ENCODE peak calls at places on chromosomes 6 and 20, in seven cellular contexts. O, H, I, X, K, E and W are unnamed samples.

GRCh38 chr6:170007468-170008240 is 256.2 kb downstream of the ERMARD start:
- DNase-seq in O (no peak), H (no peak), I (no peak), X (no peak), K (no peak), E (no peak), W (no peak)

GRCh38 chr6:154276810-154277577 is 79.6 kb downstream of the IPCEF1 start:
- DNase-seq in O (peak), H (no peak), I (no peak), X (peak), K (no peak), E (peak), W (no peak)

GRCh38 chr6:112480551-112480950 is 133.4 kb downstream of the RFPL4B start:
- DNase-seq in O (peak), H (no peak), I (no peak), X (peak), K (no peak), E (no peak), W (no peak)

GRCh38 chr6:21459646-21460045 is 133.9 kb upstream of the SOX4 start:
- DNase-seq in O (no peak), H (no peak), I (no peak), X (no peak), K (no peak), E (no peak), W (no peak)

GRCh38 chr6:111646942-111647341 is 41.3 kb upstream of the TRAF3IP2 start:
- DNase-seq in O (no peak), H (no peak), I (no peak), X (peak), K (no peak), E (no peak), W (no peak)

GRCh38 chr20:38373898-38374297 is 27.6 kb downstream of the LBP start:
- DNase-seq in O (no peak), H (no peak), I (no peak), X (no peak), K (no peak), E (no peak), W (no peak)

GRCh38 chr6:14658909-14659561 is 541.5 kb downstream of the CD83 start:
- DNase-seq in O (no peak), H (no peak), I (no peak), X (peak), K (no peak), E (no peak), W (no peak)

GRCh38 chr6:149964243-149965190 is 774 bp downstream of the ULBP1 start:
- DNase-seq in O (peak), H (no peak), I (no peak), X (no peak), K (peak), E (peak), W (no peak)

GRCh38 chr6:169801396-169802160 is 50.2 kb downstream of the ERMARD start:
- DNase-seq in O (no peak), H (no peak), I (no peak), X (no peak), K (no peak), E (no peak), W (no peak)

GRCh38 chr6:159163901-159164370 is 5.3 kb upstream of the FNDC1 start:
- DNase-seq in O (peak), H (no peak), I (no peak), X (peak), K (no peak), E (peak), W (no peak)

GRCh38 chr6:89323461-89324098 is 8.5 kb upstream of the GABRR2 start:
- DNase-seq in O (no peak), H (no peak), I (no peak), X (peak), K (no peak), E (no peak), W (no peak)

GRCh38 chr6:127117979-127118504 is 429 bp upstream of the RSPO3 start:
- DNase-seq in O (peak), H (no peak), I (peak), X (no peak), K (peak), E (peak), W (no peak)

GRCh38 chr6:13371421-13372072 is 43.2 kb upstream of the TBC1D7 start:
- DNase-seq in O (no peak), H (no peak), I (no peak), X (no peak), K (no peak), E (no peak), W (no peak)

GRCh38 chr6:100176321-100176950 is 182.4 kb upstream of the MCHR2 start:
- DNase-seq in O (peak), H (peak), I (no peak), X (peak), K (no peak), E (peak), W (peak)

GRCh38 chr20:13302647-13303425 is 81.8 kb downstream of the ISM1 start:
- DNase-seq in O (no peak), H (no peak), I (no peak), X (peak), K (peak), E (peak), W (no peak)

GRCh38 chr6:63573140-63573898 is 1.0 kb downstream of the LOC128125822 start:
- DNase-seq in O (peak), H (peak), I (peak), X (peak), K (peak), E (peak), W (peak)

GRCh38 chr6:8627085-8627861 is 191.9 kb upstream of the SLC35B3 start:
- DNase-seq in O (peak), H (no peak), I (no peak), X (peak), K (no peak), E (peak), W (no peak)

GRCh38 chr6:144953552-144954240 is 668.6 kb downstream of the UTRN start:
- DNase-seq in O (peak), H (peak), I (no peak), X (peak), K (no peak), E (peak), W (no peak)

GRCh38 chr20:11970243-11970836 is 52.6 kb downstream of the BTBD3 start:
- DNase-seq in O (no peak), H (no peak), I (no peak), X (no peak), K (no peak), E (no peak), W (no peak)

GRCh38 chr6:6587696-6588063 is 840 bp upstream of the LY86 start:
- DNase-seq in O (no peak), H (no peak), I (no peak), X (no peak), K (no peak), E (no peak), W (no peak)

GRCh38 chr6:85126448-85127178 is 323.3 kb upstream of the NT5E start:
- DNase-seq in O (peak), H (peak), I (peak), X (peak), K (peak), E (peak), W (no peak)

GRCh38 chr6:27605401-27606342 is 132.8 kb upstream of the ZNF184 start:
- DNase-seq in O (peak), H (no peak), I (no peak), X (peak), K (no peak), E (peak), W (no peak)

GRCh38 chr6:7910654-7911344 is at the start of gene TXNDC5:
- DNase-seq in O (peak), H (no peak), I (peak), X (peak), K (peak), E (peak), W (no peak)

GRCh38 chr6:26016326-26017275 is 54.0 kb downstream of the TRIM38 start:
- DNase-seq in O (peak), H (no peak), I (no peak), X (peak), K (no peak), E (peak), W (no peak)

GRCh38 chr6:135535989-135536414 is 38.5 kb upstream of the AHI1 start:
- DNase-seq in O (peak), H (peak), I (no peak), X (peak), K (no peak), E (peak), W (peak)

GRCh38 chr6:126820617-126821016 is 297.9 kb upstream of the RSPO3 start:
- DNase-seq in O (no peak), H (no peak), I (no peak), X (no peak), K (no peak), E (no peak), W (no peak)

GRCh38 chr6:68226460-68226859 is 408.6 kb upstream of the ADGRB3 start:
- DNase-seq in O (no peak), H (no peak), I (no peak), X (peak), K (no peak), E (peak), W (no peak)

GRCh38 chr6:36075656-36076055 is 48.0 kb downstream of the MAPK14 start:
- DNase-seq in O (no peak), H (no peak), I (no peak), X (no peak), K (peak), E (no peak), W (no peak)

GRCh38 chr20:23634044-23634801 is 3.5 kb downstream of the CST3 start:
- DNase-seq in O (no peak), H (no peak), I (no peak), X (no peak), K (no peak), E (no peak), W (no peak)

GRCh38 chr6:125748534-125749111 is 809 bp upstream of the HEY2 start:
- DNase-seq in O (peak), H (no peak), I (no peak), X (peak), K (no peak), E (peak), W (no peak)

GRCh38 chr6:69265090-69265489 is 531.7 kb downstream of the LMBRD1 start:
- DNase-seq in O (no peak), H (no peak), I (no peak), X (no peak), K (no peak), E (no peak), W (no peak)

GRCh38 chr6:138103876-138104275 is 3.3 kb downstream of the PERP start:
- DNase-seq in O (no peak), H (no peak), I (no peak), X (no peak), K (no peak), E (no peak), W (no peak)

GRCh38 chr6:43724914-43725642 is 37.5 kb upstream of the MRPS18A start:
- DNase-seq in O (peak), H (peak), I (peak), X (peak), K (peak), E (peak), W (no peak)

GRCh38 chr6:135088818-135089809 is 34.5 kb upstream of the HBS1L start:
- DNase-seq in O (peak), H (peak), I (no peak), X (peak), K (no peak), E (peak), W (peak)

GRCh38 chr6:165090206-165090605 is 219.2 kb downstream of the C6orf118 start:
- DNase-seq in O (no peak), H (no peak), I (no peak), X (no peak), K (no peak), E (peak), W (no peak)

GRCh38 chr6:31622678-31623077 is 2.2 kb downstream of the PRRC2A start:
- DNase-seq in O (no peak), H (no peak), I (peak), X (no peak), K (no peak), E (no peak), W (no peak)

GRCh38 chr6:31621991-31622390 is 1.5 kb downstream of the PRRC2A start:
- DNase-seq in O (no peak), H (no peak), I (no peak), X (no peak), K (no peak), E (no peak), W (peak)

GRCh38 chr6:31621320-31621939 is 915 bp downstream of the PRRC2A start:
- DNase-seq in O (no peak), H (no peak), I (no peak), X (no peak), K (no peak), E (no peak), W (no peak)

GRCh38 chr6:31626952-31627351 is 6.4 kb downstream of the PRRC2A start:
- DNase-seq in O (no peak), H (no peak), I (no peak), X (no peak), K (no peak), E (no peak), W (no peak)

DNA sequence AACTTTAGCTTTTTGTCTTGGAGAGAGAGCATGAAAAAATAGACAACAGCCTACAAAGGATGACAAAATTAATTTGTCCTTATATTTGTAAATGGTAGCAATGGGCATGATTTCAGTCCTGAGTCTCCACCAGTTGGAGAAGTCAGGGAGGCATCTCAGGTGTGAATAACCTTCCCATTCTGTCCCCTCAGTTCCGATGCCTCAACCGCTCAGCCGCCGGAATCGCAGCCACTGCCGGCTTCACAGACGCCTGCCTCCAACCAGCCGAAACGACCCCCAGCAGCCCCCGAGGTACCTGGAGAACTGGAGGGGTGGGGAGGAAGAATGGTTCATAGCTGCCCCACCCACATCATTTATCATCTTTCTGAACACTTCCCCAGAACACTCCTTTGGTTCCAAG is 3.6 kb downstream of the PRRC2A start:
- DNase-seq in O (no peak), H (no peak), I (no peak), X (no peak), K (no peak), E (no peak), W (no peak)
- TF ChIP-seq CTCF in O (no peak), H (no peak), I (no peak), X (no peak), K (no peak), E (no peak), W (no peak)

DNA sequence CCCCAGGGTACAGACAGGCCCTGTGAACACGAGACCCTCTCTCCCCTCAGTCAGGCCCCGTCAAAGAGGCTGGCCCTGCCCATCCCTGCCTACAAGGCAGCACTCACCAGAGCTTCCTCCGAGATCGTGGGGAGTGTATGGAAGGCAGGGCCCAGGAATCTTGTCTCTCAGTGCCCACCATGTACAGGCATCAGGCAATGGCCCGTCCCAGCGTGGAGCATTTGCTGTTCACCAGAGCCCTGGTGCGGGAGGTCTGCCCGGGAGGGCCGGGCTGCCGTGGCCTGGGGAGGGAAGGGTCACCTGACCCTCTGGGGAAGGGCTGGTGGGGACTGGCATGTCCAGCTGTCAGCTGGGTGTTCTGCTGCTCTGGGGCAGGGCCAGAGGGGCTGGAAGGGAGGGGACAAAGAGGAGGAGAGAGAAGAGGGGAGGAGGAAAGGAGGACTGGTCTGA is at the start of gene IP6K3:
- DNase-seq in O (no peak), H (no peak), I (no peak), X (no peak), K (no peak), E (no peak), W (no peak)
- H3K4me3 ChIP-seq in O (peak), H (no peak), I (peak), X (peak), K (no peak), E (no peak), W (no peak)

GRCh38 chr6:139425780-139426179 is 51.3 kb upstream of the CITED2 start:
- DNase-seq in O (peak), H (no peak), I (no peak), X (peak), K (no peak), E (no peak), W (no peak)

GRCh38 chr6:139429559-139430150 is 55.2 kb upstream of the CITED2 start:
- DNase-seq in O (no peak), H (no peak), I (peak), X (no peak), K (no peak), E (no peak), W (no peak)

GRCh38 chr6:139423970-139424667 is 49.7 kb upstream of the CITED2 start:
- DNase-seq in O (no peak), H (no peak), I (no peak), X (no peak), K (no peak), E (no peak), W (no peak)

GRCh38 chr6:139427199-139427598 is 52.8 kb upstream of the CITED2 start:
- DNase-seq in O (no peak), H (no peak), I (no peak), X (no peak), K (no peak), E (no peak), W (no peak)

GRCh38 chr6:139426795-139427194 is 52.3 kb upstream of the CITED2 start:
- DNase-seq in O (no peak), H (no peak), I (no peak), X (no peak), K (no peak), E (no peak), W (no peak)
- TF ChIP-seq CTCF in O (no peak), H (no peak), I (no peak), X (no peak), K (no peak), E (no peak), W (no peak)

GRCh38 chr6:110039996-110040383 is 61.9 kb downstream of the GPR6 start:
- DNase-seq in O (peak), H (no peak), I (no peak), X (peak), K (peak), E (peak), W (no peak)
- H3K4me3 ChIP-seq in O (peak), H (peak), I (peak), X (peak), K (no peak), E (peak), W (peak)

DNA sequence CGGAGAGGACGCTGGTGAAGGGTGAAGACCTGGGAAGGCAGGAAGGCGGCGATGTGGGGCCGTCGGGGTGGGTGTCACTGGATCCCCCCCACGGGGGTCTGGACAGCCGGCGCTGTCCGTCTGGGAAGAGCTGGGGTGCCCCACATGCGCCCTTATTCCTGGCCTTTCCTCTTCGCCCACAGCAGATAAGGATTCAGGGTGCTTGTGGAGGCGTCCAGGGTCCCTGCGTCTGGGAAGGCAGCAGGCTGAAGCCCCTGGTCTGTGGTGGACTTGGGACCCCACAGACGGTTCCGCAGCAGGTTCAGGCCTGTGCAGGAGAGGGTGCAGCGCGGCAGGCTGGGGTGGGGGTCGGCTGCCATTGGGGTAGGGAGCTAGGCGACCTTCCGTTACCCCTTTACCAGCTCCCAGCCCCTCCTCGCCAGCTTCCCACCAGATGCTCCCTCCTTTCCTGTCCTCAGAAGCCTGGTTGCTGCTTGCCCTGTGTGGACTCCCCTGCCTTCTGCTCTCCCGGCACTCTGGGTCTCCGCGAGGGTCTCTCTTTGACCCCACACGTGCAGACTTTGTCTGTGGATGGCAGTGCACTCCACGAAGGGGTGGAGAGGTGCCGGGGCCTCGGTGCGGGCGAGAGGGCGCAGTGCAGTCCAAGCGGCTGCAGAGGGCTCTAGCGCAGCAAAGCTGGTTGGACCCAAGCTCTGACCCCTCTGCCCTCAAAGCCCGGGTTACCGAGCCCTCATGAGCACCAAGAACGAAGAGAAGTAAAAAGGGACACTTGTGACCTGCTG is 2.1 kb upstream of the GATA5 start:
- DNase-seq in O (no peak), H (no peak), I (no peak), X (no peak), K (no peak), E (no peak), W (no peak)
- TF ChIP-seq CTCF in O (no peak), H (no peak), I (no peak), X (no peak), K (no peak), E (no peak), W (no peak)

GRCh38 chr20:33668087-33668790 is 1.5 kb downstream of the ACTL10 start:
- DNase-seq in O (no peak), H (no peak), I (peak), X (no peak), K (peak), E (no peak), W (no peak)
- H3K4me3 ChIP-seq in O (peak), H (peak), I (peak), X (no peak), K (peak), E (peak), W (peak)

GRCh38 chr6:131164506-131164905 is 29.2 kb downstream of the AKAP7 start:
- DNase-seq in O (peak), H (no peak), I (no peak), X (peak), K (no peak), E (no peak), W (no peak)

GRCh38 chr6:131172237-131172636 is 37.0 kb downstream of the AKAP7 start:
- DNase-seq in O (peak), H (no peak), I (no peak), X (peak), K (no peak), E (no peak), W (no peak)

GRCh38 chr6:131163886-131164285 is 28.6 kb downstream of the AKAP7 start:
- DNase-seq in O (peak), H (no peak), I (no peak), X (peak), K (no peak), E (no peak), W (no peak)

GRCh38 chr6:131169613-131170012 is 34.3 kb downstream of the AKAP7 start:
- DNase-seq in O (no peak), H (no peak), I (no peak), X (no peak), K (no peak), E (no peak), W (no peak)

DNA sequence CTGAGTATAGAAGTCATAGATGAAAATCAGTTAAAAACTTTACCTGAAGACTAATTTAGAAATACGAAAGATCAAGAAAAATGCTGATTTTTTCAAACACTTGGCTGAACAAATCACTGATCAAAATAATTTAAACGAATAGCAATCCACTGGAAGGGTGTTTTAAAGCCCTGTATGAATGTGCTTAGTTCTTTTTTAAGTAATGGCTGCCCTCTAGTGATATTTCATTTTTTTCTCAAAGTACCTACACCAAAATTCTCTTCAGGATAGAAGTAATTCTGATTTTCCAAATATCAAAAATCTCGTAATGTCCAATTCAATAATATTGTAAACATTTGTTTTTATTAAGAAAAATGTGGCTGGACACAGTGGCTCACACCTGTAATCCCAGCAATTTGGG is 32.5 kb downstream of the AKAP7 start:
- DNase-seq in O (no peak), H (no peak), I (no peak), X (peak), K (no peak), E (peak), W (no peak)
- TF ChIP-seq CTCF in O (no peak), H (peak), I (no peak), X (no peak), K (no peak), E (peak), W (no peak)